ENCODE peak calls at places on chromosomes 6 and 20, in ten cellular contexts. P is HepG2; A is CD4-positive, alpha-beta T cell; B is GM12878; H is CD4-positive, CD25-positive, alpha-beta regulatory T cell; K is SK-N-SH treated with all-trans-retinoic acid at 6 μM for 48 hours; X is naive B cell; G is upper lobe of right lung; M is activated naive CD4-positive, alpha-beta T cell treated with anti-CD3 and anti-CD28 coated beads, Interleukin-2, amount 50 U/mL, for 72 hours; N is K562. U is an unnamed sample.

GRCh38 chr6:149907317-149907716 is 9.4 kb upstream of the RAET1E start:
- ATAC-seq in H (no peak), K (no peak), X (no peak), N (no peak), B (no peak), P (no peak), G (no peak), M (no peak), A (no peak), U (no peak)

GRCh38 chr6:109008061-109008460 is 86.6 kb downstream of the SESN1 start:
- ATAC-seq in M (peak), K (no peak), N (no peak), P (no peak), H (no peak), X (no peak), B (peak), G (no peak), A (no peak), U (peak)

GRCh38 chr6:160667854-160668481 is 3.9 kb upstream of the LPA start:
- ATAC-seq in K (peak), B (peak), A (no peak), X (no peak), H (no peak), P (peak), G (peak), N (peak), M (peak), U (no peak)

GRCh38 chr6:45555981-45556771 is 178.4 kb upstream of the SUPT3H start:
- ATAC-seq in G (no peak), X (no peak), A (no peak), B (no peak), H (no peak), P (peak), M (no peak), K (peak), N (no peak), U (no peak)

GRCh38 chr20:63255911-63256704 is 1.8 kb upstream of the NKAIN4 start:
- ATAC-seq in M (no peak), H (no peak), N (no peak), P (no peak), B (peak), G (no peak), A (no peak), X (no peak), K (no peak), U (no peak)

GRCh38 chr6:34468378-34468892 is 2.6 kb downstream of the PACSIN1 start:
- ATAC-seq in K (no peak), N (no peak), X (peak), H (peak), A (no peak), B (peak), P (peak), M (no peak), G (peak), U (no peak)

GRCh38 chr6:118294906-118295305 is 253.2 kb upstream of the PLN start:
- ATAC-seq in N (no peak), K (no peak), B (no peak), X (no peak), G (no peak), M (no peak), P (no peak), H (no peak), A (no peak), U (no peak)

GRCh38 chr6:36099872-36100483 is 30.3 kb upstream of the MAPK13 start:
- ATAC-seq in X (no peak), B (no peak), N (peak), A (peak), K (no peak), H (peak), M (no peak), G (no peak), P (no peak), U (no peak)

GRCh38 chr6:32189742-32190053 is 304 bp downstream of the PBX2 start:
- ATAC-seq in K (no peak), N (no peak), B (no peak), H (no peak), A (no peak), X (no peak), M (no peak), G (no peak), P (no peak), U (no peak)

GRCh38 chr6:39086711-39087110 is 28.3 kb downstream of the SAYSD1 start:
- ATAC-seq in K (no peak), P (no peak), B (no peak), N (no peak), H (no peak), M (no peak), X (no peak), G (no peak), A (no peak), U (peak)

GRCh38 chr6:106847116-106847515 is 127.4 kb downstream of the CD24 start:
- ATAC-seq in H (no peak), X (peak), G (no peak), M (no peak), A (no peak), N (peak), B (peak), P (no peak), K (no peak), U (no peak)

GRCh38 chr6:53309059-53309896 is 39.5 kb downstream of the ELOVL5 start:
- ATAC-seq in B (peak), X (peak), A (peak), M (no peak), P (peak), N (peak), G (peak), H (peak), K (peak), U (no peak)

GRCh38 chr6:34919651-34920050 is 30.6 kb downstream of the ANKS1A start:
- ATAC-seq in A (no peak), X (no peak), B (no peak), G (no peak), M (no peak), P (no peak), N (no peak), K (no peak), H (no peak), U (no peak)

GRCh38 chr6:96851858-96852257 is 14.6 kb upstream of the GPR63 start:
- ATAC-seq in B (no peak), N (peak), M (no peak), X (no peak), A (no peak), P (no peak), G (no peak), H (no peak), K (no peak), U (no peak)

GRCh38 chr6:135360222-135360621 is 137.3 kb downstream of the AHI1 start:
- ATAC-seq in P (no peak), B (no peak), G (no peak), X (no peak), A (no peak), H (no peak), K (no peak), N (no peak), M (no peak), U (no peak)

GRCh38 chr20:44188752-44189151 is 1.8 kb upstream of the JPH2 start:
- ATAC-seq in M (no peak), B (peak), N (no peak), G (peak), A (no peak), K (no peak), X (no peak), H (no peak), P (peak), U (no peak)

GRCh38 chr6:33592595-33593413 is 12.7 kb upstream of the BAK1 start:
- ATAC-seq in P (no peak), N (no peak), X (peak), A (peak), K (no peak), H (peak), B (peak), G (peak), M (peak), U (peak)

GRCh38 chr6:111857674-111858337 is 15.4 kb downstream of the FYN start:
- ATAC-seq in B (peak), X (peak), M (no peak), N (no peak), G (no peak), H (no peak), K (no peak), A (no peak), P (no peak), U (peak)